ENCODE peak calls at places on chromosomes 3 and 15, in five cellular contexts. N, I, Z, H and K are unnamed samples.

GRCh38 chr3:177804032-177804431 is 606.8 kb upstream of the TBL1XR1 start:
- DNase-seq in N (no peak), I (no peak), Z (no peak), H (no peak), K (no peak)

GRCh38 chr15:36579792-36580431 is 486 bp downstream of the CDIN1 start:
- DNase-seq in N (no peak), I (no peak), Z (peak), H (peak), K (peak)

GRCh38 chr3:122299872-122300460 is 25.1 kb upstream of the CSTA start:
- DNase-seq in N (peak), I (peak), Z (no peak), H (peak), K (peak)

GRCh38 chr3:171806200-171807128 is 3.8 kb downstream of the PLD1 start:
- DNase-seq in N (peak), I (no peak), Z (no peak), H (peak), K (no peak)

GRCh38 chr3:126149960-126150515 is 30.3 kb downstream of the ALDH1L1 start:
- DNase-seq in N (no peak), I (no peak), Z (no peak), H (no peak), K (no peak)

GRCh38 chr3:23999012-23999641 is 54.0 kb downstream of the NR1D2 start:
- DNase-seq in N (peak), I (peak), Z (peak), H (peak), K (peak)

GRCh38 chr3:114887806-114888205 is 259.3 kb downstream of the ZBTB20 start:
- DNase-seq in N (no peak), I (no peak), Z (no peak), H (no peak), K (no peak)

GRCh38 chr15:67504796-67505195 is 16.1 kb upstream of the C15orf61 start:
- DNase-seq in N (no peak), I (no peak), Z (no peak), H (peak), K (no peak)

GRCh38 chr15:64153480-64154367 is 2.2 kb downstream of the SNX22 start:
- DNase-seq in N (peak), I (peak), Z (peak), H (peak), K (peak)

GRCh38 chr3:56881035-56881575 is 79.4 kb upstream of the ARHGEF3 start:
- DNase-seq in N (no peak), I (no peak), Z (no peak), H (peak), K (no peak)

GRCh38 chr15:40072216-40072990 is 33.4 kb upstream of the SRP14 start:
- DNase-seq in N (no peak), I (peak), Z (no peak), H (no peak), K (no peak)

GRCh38 chr3:43286886-43287301 is 554 bp downstream of the SNRK start:
- DNase-seq in N (no peak), I (peak), Z (peak), H (peak), K (peak)

GRCh38 chr3:191329654-191330308 is 545 bp downstream of the UTS2B start:
- DNase-seq in N (peak), I (peak), Z (no peak), H (peak), K (peak)

GRCh38 chr3:196227629-196228493 is 11.5 kb downstream of the SLC51A start:
- DNase-seq in N (no peak), I (no peak), Z (no peak), H (no peak), K (no peak)

GRCh38 chr15:78365931-78366330 is 25.8 kb downstream of the CRABP1 start:
- DNase-seq in N (no peak), I (no peak), Z (no peak), H (peak), K (no peak)

GRCh38 chr15:87416591-87417257 is 839.8 kb downstream of the NTRK3 start:
- DNase-seq in N (no peak), I (no peak), Z (no peak), H (no peak), K (no peak)

GRCh38 chr3:166052440-166052839 is 215.2 kb upstream of the BCHE start:
- DNase-seq in N (peak), I (no peak), Z (no peak), H (peak), K (no peak)

GRCh38 chr3:129663045-129663446 is 56.6 kb upstream of the PLXND1 start:
- DNase-seq in N (peak), I (no peak), Z (no peak), H (peak), K (no peak)

GRCh38 chr15:22979069-22979698 is 984 bp downstream of the CYFIP1 start:
- DNase-seq in N (peak), I (peak), Z (peak), H (peak), K (peak)

GRCh38 chr3:8657804-8658311 is 13.3 kb upstream of the SSUH2 start:
- DNase-seq in N (no peak), I (no peak), Z (no peak), H (peak), K (no peak)

GRCh38 chr15:98996619-98997018 is 11.0 kb downstream of the PGPEP1L start:
- DNase-seq in N (no peak), I (no peak), Z (no peak), H (peak), K (no peak)

GRCh38 chr15:56749982-56750381 is 16.7 kb upstream of the ZNF280D start:
- DNase-seq in N (no peak), I (no peak), Z (no peak), H (no peak), K (no peak)

GRCh38 chr3:13017361-13018038 is 55.7 kb downstream of the IQSEC1 start:
- DNase-seq in N (no peak), I (no peak), Z (no peak), H (no peak), K (no peak)

GRCh38 chr15:76393614-76394013 is 57.0 kb downstream of the ISL2 start:
- DNase-seq in N (no peak), I (no peak), Z (peak), H (peak), K (no peak)

GRCh38 chr15:79815468-79815867 is 81.3 kb downstream of the MTHFS start:
- DNase-seq in N (no peak), I (no peak), Z (no peak), H (no peak), K (no peak)